ENCODE peak calls at places on chromosomes 6 and 20, in nine cellular contexts. G is A549, J is cardiac fibroblast, S is nephron progenitor cell, K is astrocyte of the spinal cord, T is lower lobe of right lung, C is fibroblast of the aortic adventitia, M is stomach, D is kidney. E is an unnamed sample.

GRCh38 chr6:85675030-85675819 is 32.5 kb upstream of the SYNCRIP start:
- DNase-seq in G (no peak), J (peak; percentile 82), S (no peak), K (peak; percentile 71), T (no peak), C (peak; percentile 51), M (no peak), D (no peak), E (no peak)

GRCh38 chr6:33851959-33852358 is 48.2 kb upstream of the MLN start:
- DNase-seq in G (peak; percentile 31), J (peak; percentile 21), S (peak; percentile 75), K (no peak), T (no peak), C (no peak), M (no peak), D (peak; percentile 58), E (no peak)

GRCh38 chr6:24883618-24884017 is 52.1 kb downstream of the RIPOR2 start:
- DNase-seq in G (no peak), J (peak; percentile 55), S (no peak), K (peak; percentile 56), T (no peak), C (no peak), M (no peak), D (no peak), E (no peak)

GRCh38 chr20:49990310-49990720 is 7.5 kb downstream of the SNAI1 start:
- DNase-seq in G (no peak), J (peak; percentile 31), S (no peak), K (no peak), T (no peak), C (peak; percentile 61), M (peak; percentile 72), D (no peak), E (no peak)

GRCh38 chr20:40579701-40580100 is 109.3 kb downstream of the MAFB start:
- DNase-seq in G (no peak), J (no peak), S (no peak), K (no peak), T (no peak), C (no peak), M (no peak), D (no peak), E (no peak)

GRCh38 chr20:25084616-25085187 is 2.8 kb upstream of the VSX1 start:
- DNase-seq in G (peak; percentile 59), J (no peak), S (no peak), K (no peak), T (no peak), C (no peak), M (no peak), D (no peak), E (no peak)

GRCh38 chr20:60050193-60050960 is 92.2 kb downstream of the CDH26 start:
- DNase-seq in G (peak; percentile 23), J (no peak), S (no peak), K (no peak), T (no peak), C (no peak), M (peak; percentile 59), D (no peak), E (no peak)

GRCh38 chr6:158926429-158926828 is 73.6 kb downstream of the RSPH3 start:
- DNase-seq in G (no peak), J (peak; percentile 85), S (no peak), K (peak; percentile 67), T (no peak), C (peak; percentile 28), M (no peak), D (no peak), E (no peak)

GRCh38 chr6:75376347-75377024 is 91.9 kb upstream of the TMEM30A start:
- DNase-seq in G (peak; percentile 10), J (peak; percentile 59), S (no peak), K (peak; percentile 19), T (no peak), C (peak; percentile 40), M (no peak), D (no peak), E (no peak)

GRCh38 chr6:99458319-99458718 is 33.2 kb upstream of the PNISR start:
- DNase-seq in G (no peak), J (peak; percentile 64), S (no peak), K (peak; percentile 15), T (no peak), C (peak; percentile 27), M (no peak), D (no peak), E (no peak)
- TF ChIP-seq CTCF in G (no peak), J (peak; percentile 44), S (no peak), K (peak; percentile 30), T (peak; percentile 16), C (peak; percentile 32), M (no peak), D (no peak), E (no peak)

DNA sequence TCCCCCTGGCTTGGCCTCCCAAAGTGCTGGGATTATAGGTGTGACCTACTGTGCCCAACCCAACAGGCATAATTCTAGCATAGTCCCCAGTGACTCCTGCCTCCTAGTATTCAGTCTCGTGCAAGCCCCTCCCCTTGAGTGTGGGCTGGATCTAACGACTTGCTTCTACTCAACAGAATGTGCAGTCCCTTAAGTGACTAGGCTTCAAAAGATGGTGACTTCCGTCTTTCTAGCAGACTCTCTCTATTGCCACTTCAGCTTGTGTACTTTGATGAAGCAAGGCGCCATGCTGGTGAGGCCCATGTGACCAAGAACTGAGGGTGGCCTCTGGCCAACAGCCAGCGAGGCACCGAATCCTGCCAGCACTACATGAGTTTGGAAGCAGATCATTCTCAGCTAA is 109.6 kb upstream of the TRAF3IP2 start:
- DNase-seq in G (no peak), J (no peak), S (no peak), K (no peak), T (no peak), C (no peak), M (no peak), D (no peak), E (no peak)
- TF ChIP-seq CTCF in G (no peak), J (no peak), S (no peak), K (no peak), T (no peak), C (no peak), M (no peak), D (no peak), E (no peak)

GRCh38 chr6:91569071-91569470 is 982.2 kb upstream of the MAP3K7 start:
- DNase-seq in G (no peak), J (no peak), S (no peak), K (peak; percentile 80), T (no peak), C (no peak), M (no peak), D (no peak), E (no peak)

GRCh38 chr6:91575032-91575431 is 988.2 kb upstream of the MAP3K7 start:
- DNase-seq in G (no peak), J (no peak), S (no peak), K (peak; percentile 16), T (no peak), C (no peak), M (no peak), D (no peak), E (no peak)

GRCh38 chr6:91573826-91574416 is 987.0 kb upstream of the MAP3K7 start:
- DNase-seq in G (no peak), J (no peak), S (no peak), K (no peak), T (no peak), C (no peak), M (no peak), D (no peak), E (no peak)

GRCh38 chr6:91572855-91573254 is 986.0 kb upstream of the MAP3K7 start:
- DNase-seq in G (no peak), J (no peak), S (no peak), K (no peak), T (no peak), C (no peak), M (no peak), D (no peak), E (no peak)
- TF ChIP-seq CTCF in G (no peak), J (no peak), S (no peak), K (no peak), T (no peak), C (no peak), M (no peak), D (no peak), E (no peak)

DNA sequence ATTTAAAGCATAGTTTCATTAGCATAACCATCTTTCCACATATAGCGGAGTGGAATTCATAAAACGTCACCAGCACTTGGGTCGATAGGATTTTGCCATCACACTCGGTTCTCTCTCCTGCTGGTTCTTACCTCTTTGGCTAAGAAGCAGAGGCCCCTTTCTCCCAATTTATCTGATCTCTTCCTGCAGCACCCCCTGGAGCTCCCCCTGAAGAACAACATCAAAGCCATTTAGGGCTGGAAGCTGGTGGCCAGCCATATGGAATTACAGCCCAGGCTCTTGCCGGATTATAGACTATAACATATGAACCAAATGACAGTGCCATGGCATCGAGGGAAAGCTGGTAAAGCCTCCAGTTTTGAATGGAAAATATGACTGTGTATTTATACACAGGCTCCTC is 6.4 kb upstream of the KIF6 start:
- DNase-seq in G (no peak), J (no peak), S (no peak), K (no peak), T (no peak), C (no peak), M (no peak), D (no peak), E (no peak)
- TF ChIP-seq CTCF in G (no peak), J (no peak), S (no peak), K (peak; percentile 16), T (no peak), C (no peak), M (no peak), D (no peak), E (no peak)

DNA sequence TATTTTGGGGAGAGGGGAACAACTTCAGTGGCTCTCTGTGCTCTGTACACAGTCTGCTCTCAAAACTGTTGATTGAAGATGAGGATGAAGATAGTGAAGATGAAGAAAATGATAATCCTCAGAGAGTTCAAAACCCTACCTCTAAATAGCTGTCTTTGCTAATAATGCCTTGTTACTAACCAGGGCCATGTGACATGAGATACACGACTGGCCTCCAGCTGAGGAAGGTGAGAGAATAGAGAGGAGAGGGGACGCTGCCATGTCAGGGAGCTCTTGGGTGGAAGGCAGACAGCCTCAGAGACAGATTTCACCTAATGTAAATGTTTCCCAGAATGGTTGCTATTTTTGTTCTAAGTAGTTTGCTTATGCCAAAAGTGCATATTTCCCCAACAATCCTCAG is 138.5 kb downstream of the ELOVL4 start:
- DNase-seq in G (no peak), J (no peak), S (no peak), K (no peak), T (no peak), C (peak; percentile 5), M (no peak), D (no peak), E (no peak)
- TF ChIP-seq CTCF in G (no peak), J (no peak), S (no peak), K (no peak), T (no peak), C (no peak), M (no peak), D (no peak), E (no peak)

DNA sequence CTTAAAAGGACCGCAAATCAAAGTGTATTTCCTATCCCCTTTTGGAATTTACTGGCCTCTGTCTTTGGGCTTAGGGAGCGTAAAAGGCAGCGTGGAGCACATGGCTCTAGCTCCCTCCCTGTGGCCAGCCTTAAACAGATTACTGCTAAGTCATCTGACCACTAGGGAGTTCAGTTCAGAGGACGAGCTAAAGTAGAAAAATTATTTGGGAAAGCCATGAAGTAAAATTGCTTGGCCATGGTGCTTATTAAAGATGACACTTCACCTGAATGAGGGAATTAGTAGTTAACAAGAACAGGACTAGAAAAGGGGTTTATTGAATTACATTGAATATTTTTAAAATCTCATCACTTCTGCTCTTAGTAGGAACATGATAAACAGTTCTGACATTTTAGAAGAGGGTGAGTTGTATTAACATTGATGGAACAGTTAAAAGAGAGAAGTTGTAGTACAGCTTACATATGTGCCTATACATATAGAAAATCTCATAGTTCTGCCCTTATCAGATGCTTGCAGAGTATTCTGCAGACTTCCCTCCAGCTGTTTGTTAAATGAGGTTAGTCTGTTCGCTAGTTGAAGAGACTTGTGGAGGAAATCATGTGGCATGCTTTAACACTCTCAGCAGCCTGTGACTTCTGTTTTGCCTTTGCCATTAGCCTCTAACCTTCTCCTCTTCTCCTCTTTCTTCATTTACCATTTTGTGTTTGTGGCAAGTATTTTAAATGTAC is 31.2 kb upstream of the MAPK13 start:
- DNase-seq in G (no peak), J (peak; percentile 22), S (no peak), K (no peak), T (no peak), C (peak; percentile 29), M (no peak), D (no peak), E (no peak)
- TF ChIP-seq CTCF in G (no peak), J (no peak), S (no peak), K (no peak), T (no peak), C (peak; percentile 11), M (no peak), D (no peak), E (no peak)

E was measured in GM20000.